ENCODE peak calls at places on chromosomes 2 and 18, in eight cellular contexts. O is NCI-H1694; E is NCI-H1092; A is activated effector memory CD4-positive, alpha-beta T cell treated with anti-CD3 and anti-CD28 coated beads, Interleukin-2, amount 50 U/mL, for 16 hours; P is CD4-positive, alpha-beta T cell; I is H54; V is putamen; Y is cardiac septum. K is an unnamed sample.
A peak's percentile ranks its signal among the peaks of the same experiment; 100 is the strongest.

GRCh38 chr2:160703648-160704585 is 210.3 kb upstream of the RBMS1 start:
- DNase-seq in O (no peak), E (no peak), A (no peak), P (peak; percentile 6), I (no peak), V (no peak), Y (no peak), K (no peak)

GRCh38 chr2:234951386-234952269 is at the start of gene SH3BP4:
- DNase-seq in O (no peak), E (peak; percentile 10), A (peak; percentile 72), P (peak; percentile 7), I (peak; percentile 75), V (peak; percentile 88), Y (peak; percentile 90), K (peak; percentile 83)

GRCh38 chr2:224449212-224450147 is 47.6 kb upstream of the FAM124B start:
- DNase-seq in O (peak; percentile 3), E (no peak), A (no peak), P (no peak), I (no peak), V (no peak), Y (no peak), K (no peak)

GRCh38 chr2:213157242-213157641 is 5.8 kb upstream of the IKZF2 start:
- DNase-seq in O (no peak), E (no peak), A (no peak), P (no peak), I (no peak), V (no peak), Y (no peak), K (no peak)

GRCh38 chr2:84855730-84856129 is 25.2 kb downstream of the TRABD2A start:
- DNase-seq in O (no peak), E (no peak), A (no peak), P (no peak), I (no peak), V (no peak), Y (no peak), K (no peak)

GRCh38 chr2:160687629-160688028 is 194.0 kb upstream of the RBMS1 start:
- DNase-seq in O (no peak), E (peak; percentile 54), A (no peak), P (no peak), I (no peak), V (no peak), Y (no peak), K (no peak)

GRCh38 chr2:62314291-62314690 is 118.4 kb downstream of the B3GNT2 start:
- DNase-seq in O (no peak), E (no peak), A (no peak), P (no peak), I (no peak), V (no peak), Y (no peak), K (no peak)

GRCh38 chr2:143675006-143675405 is 545.8 kb downstream of the ARHGAP15 start:
- DNase-seq in O (no peak), E (no peak), A (no peak), P (no peak), I (no peak), V (no peak), Y (no peak), K (no peak)

GRCh38 chr2:134594399-134594798 is 124.4 kb downstream of the TMEM163 start:
- DNase-seq in O (peak; percentile 98), E (peak; percentile 13), A (no peak), P (no peak), I (no peak), V (no peak), Y (no peak), K (no peak)

GRCh38 chr2:169768262-169768995 is 30.2 kb upstream of the SSB start:
- DNase-seq in O (no peak), E (no peak), A (peak; percentile 76), P (peak; percentile 21), I (no peak), V (no peak), Y (no peak), K (no peak)

GRCh38 chr18:68796936-68797690 is 767 bp upstream of the CCDC102B start:
- DNase-seq in O (no peak), E (peak; percentile 75), A (no peak), P (no peak), I (no peak), V (no peak), Y (no peak), K (no peak)

GRCh38 chr18:59744271-59744721 is 47.1 kb upstream of the CCBE1 start:
- DNase-seq in O (no peak), E (no peak), A (no peak), P (no peak), I (peak; percentile 26), V (no peak), Y (no peak), K (no peak)

GRCh38 chr2:103159018-103159417 is 397.2 kb downstream of the TMEM182 start:
- DNase-seq in O (peak; percentile 2), E (no peak), A (no peak), P (no peak), I (no peak), V (no peak), Y (no peak), K (no peak)

GRCh38 chr18:61333746-61334490 is 688 bp downstream of the CDH20 start:
- DNase-seq in O (no peak), E (peak; percentile 47), A (no peak), P (no peak), I (no peak), V (peak; percentile 58), Y (no peak), K (no peak)

GRCh38 chr2:67898605-67899004 is 164.2 kb downstream of the C1D start:
- DNase-seq in O (no peak), E (no peak), A (no peak), P (no peak), I (no peak), V (no peak), Y (no peak), K (no peak)